ENCODE peak calls at places on chromosomes 5 and 9, in five cellular contexts. N is transverse colon, M is small intestine, K is ovary, P is PC-9. D is an unnamed sample.
A peak's percentile ranks its signal among the peaks of the same experiment; 100 is the strongest.

GRCh38 chr9:112380771-112381181 is 868 bp downstream of the HSDL2 start:
- DNase-seq in K (no peak), P (no peak), M (peak; percentile 29), N (no peak), D (peak; percentile 32)

GRCh38 chr9:36306481-36307306 is 48.4 kb upstream of the GNE start:
- DNase-seq in K (no peak), N (peak; percentile 48), P (no peak), M (peak; percentile 73), D (no peak)

GRCh38 chr9:18331808-18332209 is 142.1 kb upstream of the ADAMTSL1 start:
- DNase-seq in M (no peak), N (no peak), P (no peak), K (no peak), D (peak; percentile 19)

GRCh38 chr9:35736201-35736633 is 3.8 kb downstream of the CREB3 start:
- DNase-seq in K (no peak), P (peak; percentile 52), N (peak; percentile 76), M (peak; percentile 87), D (peak; percentile 72)

GRCh38 chr5:72154076-72154756 is 46.9 kb downstream of the MAP1B start:
- DNase-seq in K (no peak), N (no peak), P (no peak), M (peak; percentile 5), D (no peak)

GRCh38 chr5:73902327-73903051 is 276.5 kb downstream of the ARHGEF28 start:
- DNase-seq in M (peak; percentile 59), P (no peak), K (no peak), N (no peak), D (peak; percentile 64)

GRCh38 chr5:133531634-133532033 is 80.7 kb downstream of the FSTL4 start:
- DNase-seq in N (no peak), K (no peak), M (no peak), P (no peak), D (no peak)

GRCh38 chr5:72137826-72138409 is 30.6 kb downstream of the MAP1B start:
- DNase-seq in M (peak; percentile 17), P (no peak), K (no peak), N (no peak), D (no peak)

GRCh38 chr5:58452566-58453258 is 7.2 kb downstream of the PLK2 start:
- DNase-seq in P (peak; percentile 64), K (no peak), M (no peak), N (no peak), D (peak; percentile 76)

GRCh38 chr9:87959916-87960581 is 14.3 kb downstream of the CDK20 start:
- DNase-seq in M (peak; percentile 93), N (peak; percentile 57), K (no peak), P (no peak), D (no peak)

GRCh38 chr5:117652640-117653280 is 1078.1 kb upstream of the SEMA6A start:
- DNase-seq in P (no peak), M (no peak), N (no peak), K (no peak), D (no peak)

GRCh38 chr5:142319105-142319504 is 5.7 kb downstream of the SPRY4 start:
- DNase-seq in K (no peak), M (no peak), P (no peak), N (no peak), D (no peak)
- H3K4me3 ChIP-seq in K (no peak overlapping the region), M (no peak overlapping the region), P (peak overlapping the region; percentile 82), N (no peak overlapping the region), D (no peak overlapping the region)

DNA sequence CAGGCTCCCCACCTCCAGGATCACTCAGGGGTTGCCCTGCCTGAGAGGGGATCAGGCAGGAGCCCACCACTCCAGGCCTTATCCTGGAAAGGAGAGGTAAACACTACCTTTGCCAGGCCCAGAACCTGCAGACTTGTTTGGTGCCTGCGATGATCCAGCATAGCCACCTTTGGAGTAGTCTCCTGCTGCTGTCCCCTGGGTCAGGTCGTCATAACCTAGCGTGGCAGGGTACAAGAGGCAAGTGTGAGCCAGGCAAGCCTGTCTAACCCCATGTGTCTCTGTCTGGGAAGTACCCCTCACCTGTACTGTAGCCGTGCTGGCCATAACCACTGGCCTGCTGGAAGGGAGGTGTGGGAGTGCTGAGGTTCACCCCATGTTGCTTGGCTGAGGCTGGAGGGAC is 106.1 kb downstream of the UBE2R2 start:
- DNase-seq in P (no peak), N (no peak), M (no peak), K (no peak), D (no peak)
- H3K36me3 ChIP-seq in P (no peaks in the 10 kb centered on the region), N (no peaks in the 10 kb centered on the region), M (peaks cover 24% of the 10 kb centered on the region), K (no peaks in the 10 kb centered on the region), D (peaks cover 53% of the 10 kb centered on the region)

GRCh38 chr9:130325921-130326320 is 60.4 kb downstream of the HMCN2 start:
- DNase-seq in N (no peak), M (no peak), P (no peak), K (no peak), D (no peak)
- H3K4me1 ChIP-seq in N (peaks cover 32% of the 10 kb centered on the region), M (no peaks in the 10 kb centered on the region), P (no peaks in the 10 kb centered on the region), K (peaks cover 7% of the 10 kb centered on the region), D (peaks cover under 1% of the 10 kb centered on the region)

GRCh38 chr9:127754099-127754760 is 19.1 kb upstream of the TOR2A start:
- DNase-seq in P (no peak), K (no peak), N (no peak), M (no peak), D (no peak)

GRCh38 chr9:127754761-127755557 is 19.9 kb upstream of the TOR2A start:
- DNase-seq in M (no peak), P (no peak), K (no peak), N (no peak), D (peak; percentile 52)

GRCh38 chr9:127756233-127756632 is 21.1 kb upstream of the TOR2A start:
- DNase-seq in N (no peak), P (no peak), K (no peak), M (no peak), D (no peak)

GRCh38 chr9:127753556-127753955 is 18.5 kb upstream of the TOR2A start:
- DNase-seq in K (no peak), N (no peak), P (no peak), M (no peak), D (no peak)

DNA sequence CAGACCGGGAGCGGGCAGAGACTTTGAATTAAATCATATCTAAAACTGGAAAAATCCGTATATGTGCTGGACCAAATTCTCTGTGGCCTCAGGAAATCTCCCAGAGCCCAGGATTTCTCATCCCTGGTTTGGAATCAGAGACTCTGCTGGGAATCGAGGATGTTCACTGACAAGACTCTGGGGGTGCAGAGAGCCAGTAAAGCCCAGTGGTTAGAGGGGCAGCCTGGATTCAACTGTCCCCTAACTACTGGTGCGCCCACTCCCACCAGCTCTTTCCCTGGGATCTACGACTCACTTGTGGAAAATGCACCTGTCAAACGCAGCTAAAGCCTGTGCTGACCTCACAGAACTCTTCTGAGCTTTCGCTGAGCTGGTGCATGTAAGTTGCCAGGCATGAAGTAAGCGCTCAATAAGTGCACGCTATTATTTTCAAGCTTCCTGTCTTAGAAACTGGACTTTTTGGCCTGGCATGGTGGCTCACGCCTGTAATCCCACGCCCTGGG is 20.5 kb upstream of the TOR2A start:
- DNase-seq in M (no peak), K (no peak), N (no peak), P (no peak), D (no peak)
- H3K4me3 ChIP-seq in M (no peak overlapping the region), K (no peak overlapping the region), N (no peak overlapping the region), P (no peak overlapping the region), D (peak overlapping the region; percentile 18)

DNA sequence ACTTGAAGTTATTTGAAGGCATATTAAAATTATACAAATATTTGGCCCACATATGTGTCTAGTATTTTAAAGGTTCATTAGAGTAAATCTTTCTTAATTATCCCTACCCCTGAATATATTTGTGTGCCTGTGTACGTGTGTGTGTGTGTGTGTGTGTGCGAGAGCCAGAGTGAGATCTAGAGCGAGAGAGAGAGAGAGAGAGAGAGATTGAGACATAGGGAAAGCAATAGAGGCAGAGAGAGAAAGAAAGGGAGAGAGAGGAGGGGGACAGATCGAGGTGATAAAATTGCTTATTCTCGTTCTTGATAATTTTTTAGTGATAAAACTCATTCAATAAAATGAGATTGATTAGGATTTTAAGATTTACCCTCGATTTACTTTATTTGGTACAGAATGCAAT is 47.4 kb downstream of the ADAMTS19 start:
- DNase-seq in P (no peak), K (no peak), M (no peak), N (no peak), D (no peak)
- H3K36me3 ChIP-seq in P (no peaks in the 10 kb centered on the region), K (no peaks in the 10 kb centered on the region), M (no peaks in the 10 kb centered on the region), N (no peaks in the 10 kb centered on the region), D (peaks cover 22% of the 10 kb centered on the region)

GRCh38 chr9:124968238-124968637 is 27.4 kb upstream of the GOLGA1 start:
- DNase-seq in K (no peak), M (no peak), P (no peak), N (no peak), D (no peak)
- H3K4me1 ChIP-seq in K (no peaks in the 10 kb centered on the region), M (no peaks in the 10 kb centered on the region), P (no peaks in the 10 kb centered on the region), N (no peaks in the 10 kb centered on the region), D (peaks cover 5% of the 10 kb centered on the region)

GRCh38 chr9:117547321-117547720 is 132.5 kb upstream of the ASTN2 start:
- DNase-seq in M (peak; percentile 13), P (no peak), N (no peak), K (no peak), D (no peak)
- H3K4me3 ChIP-seq in M (peak overlapping the region; percentile 27), P (no peak overlapping the region), N (no peak overlapping the region), K (no peak overlapping the region), D (no peak overlapping the region)

GRCh38 chr5:180853121-180853520 is 8.0 kb downstream of the ZFP62 start:
- DNase-seq in M (no peak), K (no peak), N (no peak), P (no peak), D (no peak)
- H3K36me3 ChIP-seq in M (peaks cover 23% of the 10 kb centered on the region), K (peaks cover 6% of the 10 kb centered on the region), N (peaks cover 6% of the 10 kb centered on the region), P (peaks cover 67% of the 10 kb centered on the region), D (peaks cover 25% of the 10 kb centered on the region)